ENCODE peak calls at places on chromosomes 16 and 17, in five cellular contexts. M is fibroblast of lung, N is IMR-90, K is neural progenitor cell, T is MM.1S. Y is an unnamed sample.

GRCh38 chr16:68504066-68504465 is 35.0 kb upstream of the ZFP90 start:
- DNase-seq in M (no peak), N (no peak), K (no peak), T (no peak), Y (no peak)

GRCh38 chr17:45320931-45321461 is 4.2 kb upstream of the MAP3K14 start:
- DNase-seq in M (peak; percentile 99), N (peak; percentile 97), K (no peak), T (no peak), Y (peak; percentile 94)

GRCh38 chr17:70278846-70279465 is 109.6 kb downstream of the KCNJ2 start:
- DNase-seq in M (no peak), N (peak; percentile 1), K (peak; percentile 2), T (no peak), Y (no peak)

GRCh38 chr17:73304971-73305786 is 6.6 kb downstream of the CDC42EP4 start:
- DNase-seq in M (peak; percentile 79), N (peak; percentile 78), K (peak; percentile 35), T (no peak), Y (peak; percentile 93)

GRCh38 chr17:29597361-29598172 is 4.6 kb downstream of the ANKRD13B start:
- DNase-seq in M (no peak), N (no peak), K (peak; percentile 66), T (no peak), Y (no peak)

GRCh38 chr16:22711847-22712246 is 102.1 kb upstream of the HS3ST2 start:
- DNase-seq in M (no peak), N (no peak), K (no peak), T (no peak), Y (no peak)

GRCh38 chr16:27417047-27417671 is 15.2 kb downstream of the IL21R start:
- DNase-seq in M (no peak), N (no peak), K (no peak), T (no peak), Y (no peak)

GRCh38 chr17:58352843-58353719 is 1.1 kb upstream of the SUPT4H1 start:
- DNase-seq in M (peak; percentile 46), N (peak; percentile 41), K (peak; percentile 81), T (peak; percentile 49), Y (peak; percentile 90)

GRCh38 chr17:31698751-31699150 is 160.3 kb downstream of the COPRS start:
- DNase-seq in M (no peak), N (no peak), K (no peak), T (no peak), Y (no peak)

GRCh38 chr16:3161235-3162018 is 26.6 kb upstream of the OR1F1 start:
- DNase-seq in M (no peak), N (no peak), K (no peak), T (no peak), Y (peak; percentile 67)

GRCh38 chr17:77027271-77027670 is 113.5 kb upstream of the SEC14L1 start:
- DNase-seq in M (no peak), N (no peak), K (no peak), T (no peak), Y (no peak)
- H2AFZ ChIP-seq in M (no peak overlapping the region), N (no peak overlapping the region), K (no peak overlapping the region), T (no peak overlapping the region), Y (no peak overlapping the region)

DNA sequence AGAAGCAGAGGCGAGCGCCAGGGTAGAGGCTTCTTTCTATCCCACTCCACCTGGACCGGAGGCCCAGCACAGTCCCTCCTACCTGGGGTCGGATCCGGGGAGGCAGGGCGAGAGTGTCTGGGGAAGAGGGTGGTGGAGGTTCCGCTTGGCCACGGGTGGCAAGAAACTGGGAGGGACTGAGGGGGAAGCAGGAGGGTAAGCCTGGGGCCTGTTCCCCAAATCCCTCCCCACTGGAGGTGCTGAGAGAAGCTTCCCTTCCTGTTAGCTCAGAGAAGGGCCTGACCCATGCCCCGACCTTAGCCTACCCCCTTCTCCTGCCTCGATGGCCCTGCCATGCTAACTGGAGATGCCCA is 1.8 kb upstream of the TPPP3 start:
- DNase-seq in M (no peak), N (no peak), K (no peak), T (no peak), Y (peak; percentile 68)
- H2AFZ ChIP-seq in M (no peak overlapping the region), N (no peak overlapping the region), K (no peak overlapping the region), T (no peak overlapping the region), Y (no peak overlapping the region)

GRCh38 chr17:50018909-50019308 is 23.9 kb upstream of the DLX3 start:
- DNase-seq in M (peak; percentile 34), N (peak; percentile 28), K (no peak), T (no peak), Y (no peak)
- H2AFZ ChIP-seq in M (no peak overlapping the region), N (no peak overlapping the region), K (no peak overlapping the region), T (no peak overlapping the region), Y (no peak overlapping the region)

DNA sequence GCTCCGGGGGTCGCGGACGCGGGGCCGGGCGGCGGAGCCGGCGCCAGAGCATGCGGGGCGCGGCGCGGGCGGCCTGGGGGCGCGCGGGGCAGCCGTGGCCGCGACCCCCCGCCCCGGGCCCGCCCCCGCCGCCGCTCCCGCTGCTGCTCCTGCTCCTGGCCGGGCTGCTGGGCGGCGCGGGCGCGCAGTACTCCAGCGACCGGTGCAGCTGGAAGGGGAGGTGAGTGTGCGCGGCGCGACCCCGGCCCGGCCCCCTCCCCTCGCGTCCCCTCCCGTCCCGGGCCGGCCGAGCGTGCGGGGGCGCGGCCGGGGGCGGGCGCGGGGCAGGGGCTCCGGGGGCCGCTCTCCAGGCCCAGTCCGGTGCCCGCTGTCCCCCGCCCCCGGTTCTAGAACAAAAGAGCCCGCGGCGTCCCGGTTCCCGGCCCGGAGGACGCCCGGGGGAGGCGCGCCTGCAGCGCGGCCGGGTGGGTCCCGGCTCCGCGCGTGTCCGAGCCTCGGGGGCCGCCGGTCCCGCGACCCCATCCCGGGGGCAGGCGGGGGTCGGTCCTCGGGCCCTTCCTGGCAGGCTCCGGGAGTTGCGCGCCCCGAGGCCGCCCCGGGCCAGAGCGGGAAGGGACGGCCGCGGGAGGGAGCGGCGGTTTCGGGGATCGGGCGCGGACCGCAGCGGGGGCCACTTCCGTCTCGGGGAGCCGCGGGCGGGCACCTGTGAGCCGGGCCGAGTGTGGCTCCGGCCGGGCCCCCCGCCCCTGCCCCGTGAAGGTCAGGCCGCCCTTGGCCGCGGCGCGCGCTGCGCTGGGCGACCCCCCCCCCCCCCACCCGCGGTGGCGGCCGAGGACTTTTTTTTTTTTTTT is 582 bp downstream of the METRNL start:
- DNase-seq in M (no peak), N (no peak), K (peak; percentile 66), T (no peak), Y (no peak)
- H2AFZ ChIP-seq in M (no peak overlapping the region), N (peak overlapping the region; percentile 76), K (no peak overlapping the region), T (no peak overlapping the region), Y (no peak overlapping the region)

GRCh38 chr16:89633064-89633631 is 19.7 kb downstream of the DPEP1 start:
- DNase-seq in M (peak; percentile 74), N (peak; percentile 73), K (no peak), T (no peak), Y (peak; percentile 99)
- H2AFZ ChIP-seq in M (no peak overlapping the region), N (peak overlapping the region; percentile 80), K (no peak overlapping the region), T (no peak overlapping the region), Y (no peak overlapping the region)

GRCh38 chr17:47829870-47830269 is 1.5 kb downstream of the MRPL10 start:
- DNase-seq in M (no peak), N (no peak), K (no peak), T (peak; percentile 29), Y (peak; percentile 36)

GRCh38 chr17:47830396-47830907 is 889 bp downstream of the MRPL10 start:
- DNase-seq in M (no peak), N (no peak), K (no peak), T (no peak), Y (no peak)

GRCh38 chr17:47834756-47835155 is 3.3 kb downstream of the LRRC46 start:
- DNase-seq in M (no peak), N (no peak), K (no peak), T (no peak), Y (peak; percentile 26)

GRCh38 chr17:47830991-47831933 is at the start of the genes LRRC46 and MRPL10:
- DNase-seq in M (peak; percentile 90), N (peak; percentile 90), K (peak; percentile 97), T (peak; percentile 93), Y (peak; percentile 99)

DNA sequence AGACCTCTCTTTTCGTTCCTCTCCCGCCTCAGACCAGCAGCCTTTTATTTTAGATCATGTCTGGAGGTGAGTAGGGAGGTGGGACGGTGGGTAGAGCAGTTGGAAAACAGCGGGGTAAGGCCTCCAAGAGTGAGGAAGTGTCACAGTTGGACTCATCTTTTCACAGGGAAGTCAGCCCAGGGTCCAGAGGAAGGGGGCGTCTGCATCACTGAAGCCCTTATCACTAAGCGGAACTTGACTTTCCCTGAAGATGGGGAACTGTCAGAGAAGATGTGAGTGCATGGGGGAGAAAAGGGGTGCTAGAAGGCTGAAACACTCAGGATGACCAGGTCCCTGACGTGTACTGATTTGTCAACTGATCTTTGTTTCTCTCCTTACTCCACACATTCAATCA is 461 bp downstream of the LRRC46 start:
- DNase-seq in M (no peak), N (no peak), K (no peak), T (no peak), Y (peak; percentile 43)
- H2AFZ ChIP-seq in M (peak overlapping the region; percentile 71), N (peak overlapping the region; percentile 92), K (peak overlapping the region; percentile 62), T (peak overlapping the region; percentile 81), Y (peak overlapping the region; percentile 91)

DNA sequence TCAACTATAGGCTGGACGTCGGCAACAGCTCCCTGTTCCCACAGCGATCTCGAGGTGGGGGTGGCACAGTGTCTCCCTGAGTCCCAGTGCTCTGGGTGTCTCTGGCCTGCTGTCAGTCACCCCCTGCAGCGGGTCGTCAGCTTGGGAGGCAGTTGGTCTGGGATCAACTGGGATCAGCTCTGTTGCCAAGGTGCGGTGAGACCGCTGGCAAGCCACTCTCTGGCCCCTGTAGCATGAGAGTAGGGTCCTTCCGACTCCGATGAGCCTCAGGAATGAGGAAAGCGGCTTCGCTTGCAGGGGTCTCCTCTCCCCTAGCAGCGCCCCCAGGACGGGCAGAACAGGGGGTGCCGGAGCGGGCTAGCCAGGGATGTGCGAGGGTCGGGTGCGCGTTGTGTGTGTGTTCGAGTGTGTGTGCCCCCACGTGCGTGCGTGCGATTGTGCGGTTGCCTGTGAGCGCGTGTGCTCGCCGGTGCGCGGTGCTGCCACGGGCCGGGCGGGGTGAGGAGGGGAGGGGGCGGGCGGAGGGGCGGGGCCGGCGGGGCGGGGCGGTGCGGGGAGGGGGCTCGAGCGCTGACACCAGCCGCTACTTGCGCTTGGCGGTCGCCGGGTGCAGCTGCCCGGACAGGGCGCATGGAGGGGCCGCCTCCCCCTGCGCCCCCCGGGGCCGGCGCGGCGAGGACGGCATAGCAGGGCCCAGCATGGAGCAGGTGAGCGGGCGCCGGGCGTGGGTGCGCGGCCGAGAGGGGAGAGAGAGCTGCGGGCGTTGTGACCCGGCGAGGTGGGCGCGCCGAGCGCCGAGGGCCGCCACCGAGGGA is 9.4 kb upstream of the ARHGAP23 start:
- DNase-seq in M (no peak), N (no peak), K (peak; percentile 64), T (no peak), Y (peak; percentile 89)
- H2AFZ ChIP-seq in M (no peak overlapping the region), N (peak overlapping the region; percentile 75), K (peak overlapping the region; percentile 88), T (no peak overlapping the region), Y (peak overlapping the region; percentile 29)

GRCh38 chr16:85616608-85617311 is 3.6 kb downstream of the GSE1 start:
- DNase-seq in M (peak; percentile 23), N (no peak), K (no peak), T (no peak), Y (no peak)
- H2AFZ ChIP-seq in M (no peak overlapping the region), N (no peak overlapping the region), K (no peak overlapping the region), T (no peak overlapping the region), Y (no peak overlapping the region)

GRCh38 chr17:79796570-79797491 is at the start of gene CBX8:
- DNase-seq in M (peak; percentile 98), N (peak; percentile 99), K (peak; percentile 100), T (peak; percentile 100), Y (peak; percentile 100)
- H2AFZ ChIP-seq in M (peak within 1 kb of the TSS; percentile 76), N (peak within 1 kb of the TSS; percentile 94), K (peak within 1 kb of the TSS; percentile 19), T (peak within 1 kb of the TSS; percentile 75), Y (peak within 1 kb of the TSS; percentile 90)

Y was measured in osteoblast.